ENCODE peak calls at places on chromosomes 6 and 20, in ten cellular contexts. H, W, C, M, Z, T, R, I, Q and N are unnamed samples.

GRCh38 chr6:76351275-76351674 is 278.8 kb upstream of the IMPG1 start:
- DNase-seq in H (no peak), W (no peak), C (peak), M (no peak), Z (no peak), T (no peak), R (no peak), I (no peak), Q (peak), N (no peak)

GRCh38 chr20:15185913-15186312 is 848.5 kb upstream of the FLRT3 start:
- DNase-seq in H (no peak), W (no peak), C (no peak), M (no peak), Z (no peak), T (no peak), R (no peak), I (no peak), Q (peak), N (no peak)

GRCh38 chr6:167567142-167568033 is 242.5 kb downstream of the TTLL2 start:
- DNase-seq in H (no peak), W (no peak), C (no peak), M (peak), Z (no peak), T (no peak), R (peak), I (no peak), Q (no peak), N (no peak)

GRCh38 chr6:156776470-156776840 is 723 bp upstream of the ARID1B start:
- DNase-seq in H (no peak), W (no peak), C (peak), M (no peak), Z (no peak), T (no peak), R (no peak), I (no peak), Q (peak), N (no peak)

GRCh38 chr20:32984196-32984595 is 20.0 kb downstream of the SUN5 start:
- DNase-seq in H (no peak), W (no peak), C (no peak), M (no peak), Z (no peak), T (no peak), R (no peak), I (no peak), Q (no peak), N (peak)

GRCh38 chr6:156791261-156791850 is 14.2 kb downstream of the ARID1B start:
- DNase-seq in H (no peak), W (peak), C (peak), M (no peak), Z (no peak), T (no peak), R (no peak), I (no peak), Q (peak), N (no peak)

GRCh38 chr6:32442243-32442667 is 2.6 kb downstream of the HLA-DRA start:
- DNase-seq in H (no peak), W (no peak), C (no peak), M (no peak), Z (no peak), T (no peak), R (no peak), I (no peak), Q (no peak), N (no peak)

GRCh38 chr20:20593447-20594170 is 118.8 kb downstream of the RALGAPA2 start:
- DNase-seq in H (no peak), W (peak), C (peak), M (no peak), Z (peak), T (peak), R (no peak), I (peak), Q (peak), N (no peak)

GRCh38 chr20:57397693-57398108 is 6.5 kb downstream of the RBM38 start:
- DNase-seq in H (peak), W (no peak), C (no peak), M (peak), Z (peak), T (no peak), R (peak), I (no peak), Q (no peak), N (peak)

GRCh38 chr20:64106981-64107735 is at the start of gene NPBWR2:
- DNase-seq in H (no peak), W (no peak), C (no peak), M (peak), Z (no peak), T (peak), R (peak), I (peak), Q (no peak), N (peak)

GRCh38 chr6:98843274-98844243 is 9.2 kb downstream of the POU3F2 start:
- DNase-seq in H (no peak), W (no peak), C (no peak), M (no peak), Z (no peak), T (no peak), R (no peak), I (peak), Q (no peak), N (peak)

GRCh38 chr6:47633141-47633540 is 65.2 kb upstream of the ADGRF4 start:
- DNase-seq in H (no peak), W (peak), C (peak), M (no peak), Z (no peak), T (no peak), R (no peak), I (no peak), Q (no peak), N (no peak)

GRCh38 chr6:135274561-135275293 is 93.6 kb downstream of the MYB start:
- DNase-seq in H (no peak), W (no peak), C (no peak), M (no peak), Z (no peak), T (no peak), R (no peak), I (no peak), Q (no peak), N (no peak)

GRCh38 chr6:37059344-37060194 is 54.1 kb downstream of the FGD2 start:
- DNase-seq in H (peak), W (peak), C (peak), M (no peak), Z (peak), T (peak), R (peak), I (peak), Q (peak), N (peak)

GRCh38 chr20:38275815-38276550 is 15.4 kb upstream of the KIAA1755 start:
- DNase-seq in H (no peak), W (peak), C (peak), M (no peak), Z (no peak), T (no peak), R (no peak), I (no peak), Q (peak), N (no peak)

GRCh38 chr20:32124916-32125454 is 15.5 kb downstream of the TM9SF4 start:
- DNase-seq in H (no peak), W (no peak), C (no peak), M (no peak), Z (no peak), T (no peak), R (no peak), I (no peak), Q (no peak), N (no peak)

GRCh38 chr6:99590728-99591672 is 15.6 kb upstream of the PRDM13 start:
- DNase-seq in H (no peak), W (no peak), C (no peak), M (no peak), Z (no peak), T (peak), R (no peak), I (peak), Q (no peak), N (peak)

GRCh38 chr6:16762547-16763477 is 1.6 kb upstream of the ATXN1 start:
- DNase-seq in H (peak), W (peak), C (peak), M (peak), Z (peak), T (peak), R (no peak), I (peak), Q (peak), N (peak)

GRCh38 chr6:168527451-168528210 is 86.6 kb downstream of the SMOC2 start:
- DNase-seq in H (no peak), W (no peak), C (no peak), M (no peak), Z (no peak), T (no peak), R (no peak), I (no peak), Q (no peak), N (peak)

GRCh38 chr6:17224056-17224455 is 57.1 kb upstream of the RBM24 start:
- DNase-seq in H (no peak), W (no peak), C (no peak), M (no peak), Z (no peak), T (no peak), R (no peak), I (no peak), Q (no peak), N (no peak)

GRCh38 chr6:28258877-28259777 is at the start of gene NKAPL:
- DNase-seq in H (peak), W (no peak), C (peak), M (peak), Z (peak), T (peak), R (peak), I (peak), Q (no peak), N (peak)

GRCh38 chr6:46242921-46243320 is 72.1 kb upstream of the ENPP5 start:
- DNase-seq in H (no peak), W (no peak), C (no peak), M (no peak), Z (no peak), T (no peak), R (no peak), I (no peak), Q (no peak), N (no peak)

GRCh38 chr6:115972679-115973078 is 88.0 kb downstream of the FRK start:
- DNase-seq in H (no peak), W (no peak), C (no peak), M (no peak), Z (no peak), T (no peak), R (no peak), I (no peak), Q (no peak), N (no peak)

GRCh38 chr6:146770965-146771735 is 172.4 kb downstream of the ADGB start:
- DNase-seq in H (no peak), W (no peak), C (no peak), M (peak), Z (no peak), T (peak), R (peak), I (no peak), Q (no peak), N (peak)

GRCh38 chr20:29452186-29452585 is 1805.3 kb upstream of the DEFB115 start:
- DNase-seq in H (no peak), W (no peak), C (no peak), M (no peak), Z (no peak), T (no peak), R (no peak), I (no peak), Q (no peak), N (no peak)

GRCh38 chr6:51473996-51474975 is 613.1 kb downstream of the PKHD1 start:
- DNase-seq in H (no peak), W (no peak), C (peak), M (no peak), Z (no peak), T (no peak), R (no peak), I (no peak), Q (no peak), N (no peak)
- H3K27ac ChIP-seq in H (no peak), W (no peak), C (peak), M (no peak), Z (no peak), T (no peak), R (no peak), I (no peak), Q (no peak), N (no peak)

GRCh38 chr6:159434410-159434809 is 258.6 kb downstream of the SOD2 start:
- DNase-seq in H (no peak), W (no peak), C (no peak), M (no peak), Z (no peak), T (no peak), R (no peak), I (no peak), Q (no peak), N (no peak)
- TF ChIP-seq CTCF in H (no peak), W (no peak), C (no peak), M (no peak), Z (no peak), T (no peak), R (no peak), I (no peak), Q (no peak), N (no peak)

DNA sequence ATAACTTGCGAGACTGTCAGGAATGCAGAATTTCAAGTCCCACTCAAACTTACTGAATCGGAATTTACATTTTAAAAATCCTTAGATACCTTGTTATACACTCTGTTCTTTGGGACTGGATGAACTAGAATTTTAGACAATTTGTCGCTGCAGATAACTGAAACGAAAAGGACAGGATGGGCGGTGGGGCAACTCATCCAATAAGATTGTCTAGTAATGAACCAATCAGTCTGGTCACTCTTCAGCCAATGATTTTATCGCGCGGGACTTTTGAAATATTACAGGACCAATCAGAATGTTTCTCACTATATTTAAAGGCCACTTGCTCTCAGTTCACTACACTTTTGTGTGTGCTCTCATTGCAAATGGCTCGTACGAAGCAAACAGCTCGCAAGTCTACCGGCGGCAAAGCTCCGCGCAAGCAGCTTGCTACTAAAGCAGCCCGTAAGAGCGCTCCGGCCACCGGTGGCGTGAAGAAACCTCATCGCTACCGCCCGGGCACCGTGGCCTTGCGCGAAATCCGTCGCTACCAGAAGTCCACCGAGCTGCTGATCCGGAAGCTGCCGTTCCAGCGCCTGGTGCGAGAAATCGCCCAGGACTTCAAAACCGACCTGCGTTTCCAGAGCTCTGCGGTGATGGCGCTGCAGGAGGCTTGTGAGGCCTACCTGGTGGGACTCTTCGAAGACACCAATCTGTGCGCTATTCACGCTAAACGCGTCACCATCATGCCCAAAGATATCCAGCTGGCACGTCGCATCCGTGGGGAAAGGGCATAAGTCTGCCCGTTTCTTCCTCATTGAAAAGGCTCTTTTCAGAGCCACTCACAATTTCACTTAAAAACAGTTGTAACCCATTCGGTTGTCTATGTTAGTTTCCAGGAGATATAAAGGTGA is 41.9 kb upstream of the HFE start:
- DNase-seq in H (peak), W (peak), C (peak), M (peak), Z (peak), T (peak), R (peak), I (no peak), Q (peak), N (peak)
- H3K27ac ChIP-seq in H (peak), W (peak), C (peak), M (peak), Z (peak), T (peak), R (peak), I (no peak), Q (peak), N (peak)

GRCh38 chr6:5899216-5900045 is 107.3 kb downstream of the NRN1 start:
- DNase-seq in H (no peak), W (no peak), C (no peak), M (no peak), Z (no peak), T (no peak), R (no peak), I (no peak), Q (no peak), N (no peak)

GRCh38 chr6:5893295-5893694 is 113.4 kb downstream of the NRN1 start:
- DNase-seq in H (no peak), W (no peak), C (no peak), M (no peak), Z (no peak), T (no peak), R (no peak), I (no peak), Q (no peak), N (no peak)

GRCh38 chr6:5894357-5894756 is 112.4 kb downstream of the NRN1 start:
- DNase-seq in H (no peak), W (no peak), C (no peak), M (no peak), Z (no peak), T (no peak), R (peak), I (no peak), Q (no peak), N (no peak)

GRCh38 chr6:5898102-5898501 is 108.6 kb downstream of the NRN1 start:
- DNase-seq in H (no peak), W (no peak), C (no peak), M (no peak), Z (no peak), T (no peak), R (no peak), I (no peak), Q (no peak), N (no peak)

DNA sequence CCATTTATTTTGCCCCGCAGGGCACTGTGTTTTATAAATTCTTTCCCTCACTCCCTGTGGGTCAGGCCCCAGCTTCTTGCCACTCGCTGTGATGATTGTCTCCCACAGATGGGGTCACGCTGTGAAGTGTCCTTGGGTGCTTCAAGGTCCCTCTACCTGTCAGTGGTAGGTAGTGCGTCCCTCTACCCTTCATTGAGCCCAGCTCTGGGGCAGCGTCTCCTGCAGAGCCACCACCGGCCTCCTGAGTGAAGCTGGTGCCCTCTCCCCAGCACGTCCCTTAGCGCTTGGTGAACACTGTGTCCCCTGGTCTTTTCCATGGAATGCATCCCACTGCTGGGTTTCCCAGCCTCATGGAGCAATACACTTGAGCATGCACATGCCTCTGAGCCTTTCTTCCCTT is 108.2 kb downstream of the NRN1 start:
- DNase-seq in H (no peak), W (no peak), C (no peak), M (no peak), Z (no peak), T (no peak), R (no peak), I (peak), Q (no peak), N (no peak)
- TF ChIP-seq CTCF in H (no peak), W (no peak), C (no peak), M (no peak), Z (no peak), T (no peak), R (no peak), I (peak), Q (no peak), N (no peak)

DNA sequence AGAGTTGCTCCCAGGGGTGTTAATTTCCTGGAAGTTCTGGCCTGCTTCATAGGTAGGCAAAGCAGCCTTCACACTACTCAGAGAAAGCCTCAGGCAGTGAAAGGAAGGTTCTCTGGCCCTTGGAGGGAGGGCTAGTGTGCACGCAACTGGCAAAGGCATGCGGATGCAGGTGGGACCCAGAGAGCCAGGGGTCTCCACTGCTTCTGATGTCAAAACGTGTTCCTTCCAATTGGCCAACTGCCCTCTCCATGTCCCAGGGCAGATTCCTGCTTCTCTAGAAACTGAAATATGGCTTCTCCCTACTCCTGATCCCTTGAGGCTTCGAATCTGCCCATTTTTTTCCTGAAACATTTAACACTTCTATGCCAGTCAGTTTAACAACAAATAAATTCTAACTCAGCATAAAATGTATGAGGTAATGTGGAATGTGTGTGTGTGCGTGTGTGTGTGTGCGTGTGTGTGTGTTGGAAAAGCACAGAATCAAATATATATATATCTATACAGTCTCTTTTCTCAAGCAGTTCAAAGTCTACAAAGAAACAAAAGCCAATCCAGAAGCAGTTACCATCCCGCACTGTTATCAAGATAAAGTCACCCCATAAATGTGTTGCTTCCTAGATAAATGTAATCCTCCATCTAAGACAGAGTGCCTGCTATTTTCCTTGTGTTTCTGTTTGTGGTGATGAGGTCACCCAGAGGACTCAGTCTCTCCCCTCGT is 93.9 kb upstream of the HIVEP1 start:
- DNase-seq in H (no peak), W (no peak), C (peak), M (no peak), Z (no peak), T (no peak), R (no peak), I (no peak), Q (no peak), N (no peak)
- H3K27ac ChIP-seq in H (no peak), W (no peak), C (no peak), M (no peak), Z (no peak), T (no peak), R (no peak), I (no peak), Q (no peak), N (no peak)

DNA sequence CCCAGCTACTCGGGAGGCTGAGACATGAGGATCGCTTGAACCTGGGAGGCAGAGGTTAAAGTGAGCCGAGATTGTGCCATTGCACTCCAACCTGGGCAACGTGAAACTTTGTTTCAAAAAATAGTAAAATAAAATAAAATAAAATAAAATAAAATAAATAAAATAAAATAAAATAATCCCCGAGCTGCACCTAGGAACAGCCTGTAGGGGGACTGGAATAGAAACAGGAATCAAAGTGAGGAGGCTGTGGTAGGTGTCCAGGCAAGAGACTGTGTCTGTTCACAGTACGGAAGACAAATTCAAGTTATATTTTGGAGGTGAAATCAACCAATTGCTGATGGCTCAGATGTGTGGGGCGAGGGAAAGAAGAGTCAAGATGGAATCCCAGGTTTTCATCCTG is 86.2 kb downstream of the KCNB1 start:
- DNase-seq in H (no peak), W (no peak), C (no peak), M (no peak), Z (no peak), T (no peak), R (no peak), I (no peak), Q (no peak), N (no peak)
- TF ChIP-seq CTCF in H (no peak), W (no peak), C (no peak), M (no peak), Z (no peak), T (no peak), R (no peak), I (peak), Q (no peak), N (no peak)